ENCODE peak calls at places on chromosome 21, in nine cellular contexts. T is AG10803; F is neural crest cell; R is endothelial cell; C is nephron progenitor cell; H is body of pancreas; L is HCT116; O is activated CD8-positive, alpha-beta T cell treated with anti-CD3 and anti-CD28 coated beads for 36 hours; A is pancreas. B is an unnamed sample.

GRCh38 chr21:33901421-33902288 is 13.9 kb downstream of the ATP5PO start:
- DNase-seq in C (peak), A (no peak), T (peak), F (peak), R (peak), H (no peak), L (peak), O (peak), B (no peak)

GRCh38 chr21:37219766-37220432 is 47.2 kb downstream of the VPS26C start:
- DNase-seq in H (no peak), A (no peak), C (no peak), R (no peak), O (peak), F (no peak), T (no peak), L (no peak), B (no peak)

GRCh38 chr21:45458281-45459170 is 53.6 kb downstream of the COL18A1 start:
- DNase-seq in T (no peak), A (peak), F (no peak), L (no peak), H (no peak), O (no peak), R (no peak), C (no peak), B (no peak)

GRCh38 chr21:33069994-33070811 is at the start of gene OLIG1:
- DNase-seq in T (peak), C (peak), L (no peak), H (peak), O (peak), R (peak), F (peak), A (peak), B (no peak)

GRCh38 chr21:36584980-36585940 is 105.3 kb upstream of the CLDN14 start:
- DNase-seq in L (no peak), O (peak), T (no peak), R (no peak), A (no peak), F (no peak), H (no peak), C (no peak), B (peak)

GRCh38 chr21:15279484-15279883 is 214.7 kb upstream of the NRIP1 start:
- DNase-seq in H (no peak), C (no peak), O (no peak), L (no peak), A (no peak), F (no peak), T (no peak), R (no peak), B (no peak)

GRCh38 chr21:31330144-31330483 is 13.9 kb downstream of the TIAM1 start:
- DNase-seq in F (no peak), C (no peak), R (no peak), A (no peak), H (no peak), T (no peak), O (no peak), L (no peak), B (no peak)

GRCh38 chr21:35136586-35137254 is 87.6 kb upstream of the RUNX1 start:
- DNase-seq in T (peak), O (no peak), C (no peak), F (no peak), L (peak), R (no peak), H (peak), A (no peak), B (no peak)

GRCh38 chr21:42148584-42148983 is 70.4 kb upstream of the ABCG1 start:
- DNase-seq in R (no peak), C (no peak), O (no peak), L (no peak), F (no peak), H (no peak), A (no peak), T (no peak), B (no peak)

GRCh38 chr21:39788383-39788782 is 43.4 kb downstream of the IGSF5 start:
- DNase-seq in A (peak), C (peak), H (peak), L (peak), O (no peak), T (peak), F (peak), R (peak), B (no peak)
- TF ChIP-seq CTCF in A (peak), C (peak), H (peak), L (peak), O (no peak), T (peak), F (peak), R (peak), B (no peak)

GRCh38 chr21:29701676-29702075 is 238.1 kb downstream of the GRIK1 start:
- DNase-seq in C (no peak), L (no peak), T (no peak), F (no peak), A (no peak), H (no peak), O (no peak), R (no peak), B (no peak)
- TF ChIP-seq CTCF in C (no peak), L (no peak), T (no peak), F (no peak), A (no peak), H (no peak), O (no peak), R (no peak), B (no peak)

GRCh38 chr21:39374046-39374445 is 25.2 kb upstream of the HMGN1 start:
- DNase-seq in F (no peak), R (no peak), T (no peak), O (no peak), C (no peak), L (no peak), A (no peak), H (no peak), B (no peak)

GRCh38 chr21:39375446-39375845 is 26.6 kb upstream of the HMGN1 start:
- DNase-seq in F (no peak), R (no peak), O (no peak), C (no peak), L (no peak), H (no peak), T (no peak), A (no peak), B (no peak)

GRCh38 chr21:39377444-39378050 is 28.7 kb upstream of the HMGN1 start:
- DNase-seq in A (no peak), F (no peak), H (no peak), C (no peak), L (no peak), R (no peak), T (no peak), O (no peak), B (no peak)

GRCh38 chr21:39367783-39368182 is 18.9 kb upstream of the HMGN1 start:
- DNase-seq in L (no peak), H (no peak), R (no peak), O (no peak), T (no peak), F (no peak), C (no peak), A (no peak), B (no peak)

DNA sequence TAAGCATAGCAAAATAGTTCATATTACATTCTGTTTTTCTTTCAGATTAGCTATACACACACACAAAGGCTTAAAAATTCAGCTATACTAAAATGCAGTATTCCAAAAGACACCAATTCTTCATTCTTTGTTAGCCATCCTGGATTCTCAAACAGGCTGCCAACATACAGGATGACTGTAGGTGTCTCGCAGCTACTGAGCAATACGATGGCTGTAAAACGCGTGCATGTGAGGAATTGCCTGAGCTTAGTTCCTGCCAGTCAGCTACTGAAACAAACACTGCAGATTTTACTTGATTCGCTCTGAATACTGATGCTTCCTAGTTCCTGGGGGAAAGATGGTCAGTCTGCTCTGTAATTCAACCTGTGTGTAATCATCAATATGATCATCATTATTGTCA is 24.7 kb upstream of the HMGN1 start:
- DNase-seq in C (no peak), R (peak), H (no peak), A (no peak), L (no peak), T (peak), F (no peak), O (no peak), B (no peak)
- TF ChIP-seq CTCF in C (peak), R (no peak), H (no peak), A (no peak), L (peak), T (peak), F (peak), O (no peak), B (peak)

DNA sequence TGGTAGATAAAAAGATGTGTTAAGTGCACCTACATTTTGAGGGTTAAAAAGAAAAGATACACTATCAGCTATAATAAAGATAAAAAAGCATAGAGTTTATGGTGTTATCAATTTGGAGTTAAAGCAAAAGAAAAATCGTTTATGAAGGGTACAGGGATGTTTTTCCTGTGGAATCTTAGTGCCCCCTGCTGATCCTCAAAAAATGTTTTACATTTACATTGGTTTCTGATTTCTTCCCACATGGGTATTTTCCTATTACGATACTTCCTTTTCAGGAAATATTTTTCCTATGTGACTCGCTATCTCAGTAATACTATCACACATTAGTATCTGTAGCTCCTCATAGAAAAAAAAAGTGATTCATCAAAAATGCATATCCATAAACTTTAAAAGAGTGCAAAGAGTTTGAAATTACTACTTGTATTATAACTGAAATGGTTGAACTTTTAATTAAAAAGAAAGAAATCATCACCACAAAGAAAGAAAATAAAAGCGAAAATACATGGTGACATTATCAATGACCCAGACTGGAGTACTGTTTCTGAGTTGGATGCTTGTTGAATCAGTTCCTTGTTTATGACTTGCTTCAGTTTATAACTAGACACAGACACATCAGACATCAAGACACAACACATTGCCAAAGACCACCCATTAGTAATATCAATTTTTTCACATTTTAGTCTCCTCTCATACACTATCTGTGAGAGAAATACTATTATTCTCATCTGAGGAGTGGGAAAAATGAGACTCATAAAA is 293.2 kb downstream of the MRPL39 start:
- DNase-seq in R (no peak), O (no peak), F (no peak), A (no peak), T (peak), H (no peak), C (no peak), L (no peak), B (no peak)
- TF ChIP-seq CTCF in R (no peak), O (no peak), F (no peak), A (no peak), T (peak), H (no peak), C (no peak), L (no peak), B (peak)

DNA sequence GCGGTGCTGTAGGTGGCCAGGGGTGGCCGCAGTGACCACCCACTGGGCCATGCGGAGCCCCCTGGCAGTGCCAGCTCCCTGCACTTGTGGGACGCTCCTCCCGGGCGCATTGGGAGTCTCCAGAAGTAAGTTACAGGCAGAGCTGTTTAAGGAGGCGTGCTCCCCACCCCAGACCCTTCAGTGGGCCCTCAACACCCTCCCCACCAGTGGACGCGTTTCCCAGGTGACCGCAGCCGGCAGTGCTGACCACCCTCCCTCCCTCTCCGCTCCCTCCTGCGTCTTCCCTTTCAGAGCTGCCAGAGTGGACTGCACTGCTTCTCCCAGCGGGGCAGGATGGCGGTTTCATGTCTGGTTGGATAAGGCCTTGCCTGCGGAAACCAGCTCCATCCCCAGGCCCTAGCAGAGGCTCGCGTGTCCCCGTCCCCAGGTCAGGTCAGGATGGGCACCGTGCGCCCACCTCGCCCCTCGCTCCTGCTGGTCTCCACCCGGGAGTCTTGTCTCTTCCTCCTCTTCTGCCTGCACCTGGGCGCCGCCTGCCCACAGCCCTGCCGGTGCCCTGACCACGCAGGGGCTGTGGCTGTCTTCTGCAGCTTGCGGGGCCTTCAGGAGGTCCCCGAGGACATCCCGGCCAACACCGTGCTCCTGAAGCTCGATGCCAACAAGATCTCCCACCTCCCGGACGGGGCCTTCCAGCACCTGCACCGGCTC is 1.1 kb downstream of the LRRC3 start:
- DNase-seq in F (no peak), C (no peak), L (no peak), A (no peak), H (no peak), R (no peak), T (no peak), O (no peak), B (no peak)
- TF ChIP-seq CTCF in F (no peak), C (no peak), L (no peak), A (no peak), H (no peak), R (no peak), T (no peak), O (no peak), B (no peak)